ENCODE peak calls at places on chromosomes 5 and 9, in nine cellular contexts. U is GM23338, P is HCT116, V is MM.1S, X is GM06990, W is astrocyte of the spinal cord, D is AG09309, I is AG04450, S is fibroblast of mammary gland. Y is an unnamed sample.

GRCh38 chr5:150172147-150172546 is 5.6 kb downstream of the CDX1 start:
- DNase-seq in S (peak), P (no peak), U (no peak), X (no peak), V (no peak), W (no peak), I (peak), D (no peak), Y (no peak)

GRCh38 chr9:36319183-36319582 is 60.9 kb upstream of the GNE start:
- DNase-seq in X (no peak), S (no peak), U (no peak), I (no peak), D (no peak), W (no peak), V (no peak), P (no peak), Y (no peak)

GRCh38 chr5:33850100-33850594 is 41.6 kb downstream of the ADAMTS12 start:
- DNase-seq in P (no peak), U (peak), W (peak), V (peak), S (peak), D (no peak), X (peak), I (no peak), Y (peak)

GRCh38 chr9:70049672-70050271 is 6.1 kb downstream of the MAMDC2 start:
- DNase-seq in X (no peak), P (no peak), S (peak), V (no peak), U (no peak), I (no peak), D (no peak), W (no peak), Y (no peak)

GRCh38 chr5:151923865-151924264 is 786 bp downstream of the GLRA1 start:
- DNase-seq in W (no peak), P (no peak), U (peak), S (no peak), X (no peak), D (no peak), V (no peak), I (no peak), Y (no peak)

GRCh38 chr9:95822583-95823431 is 52.7 kb upstream of the ERCC6L2 start:
- DNase-seq in X (peak), U (no peak), W (peak), P (peak), S (peak), D (peak), I (peak), V (peak), Y (peak)

GRCh38 chr9:121671612-121672155 is 20.2 kb downstream of the DAB2IP start:
- DNase-seq in X (no peak), I (no peak), D (peak), S (peak), W (no peak), U (no peak), V (no peak), P (no peak), Y (no peak)

GRCh38 chr5:35036536-35036935 is 11.2 kb downstream of the AGXT2 start:
- DNase-seq in X (no peak), I (no peak), D (no peak), P (no peak), W (no peak), S (no peak), U (no peak), V (no peak), Y (no peak)

GRCh38 chr5:180128671-180129261 is 57.2 kb upstream of the RNF130 start:
- DNase-seq in I (no peak), D (no peak), U (no peak), W (no peak), P (no peak), S (no peak), X (no peak), V (no peak), Y (no peak)

DNA sequence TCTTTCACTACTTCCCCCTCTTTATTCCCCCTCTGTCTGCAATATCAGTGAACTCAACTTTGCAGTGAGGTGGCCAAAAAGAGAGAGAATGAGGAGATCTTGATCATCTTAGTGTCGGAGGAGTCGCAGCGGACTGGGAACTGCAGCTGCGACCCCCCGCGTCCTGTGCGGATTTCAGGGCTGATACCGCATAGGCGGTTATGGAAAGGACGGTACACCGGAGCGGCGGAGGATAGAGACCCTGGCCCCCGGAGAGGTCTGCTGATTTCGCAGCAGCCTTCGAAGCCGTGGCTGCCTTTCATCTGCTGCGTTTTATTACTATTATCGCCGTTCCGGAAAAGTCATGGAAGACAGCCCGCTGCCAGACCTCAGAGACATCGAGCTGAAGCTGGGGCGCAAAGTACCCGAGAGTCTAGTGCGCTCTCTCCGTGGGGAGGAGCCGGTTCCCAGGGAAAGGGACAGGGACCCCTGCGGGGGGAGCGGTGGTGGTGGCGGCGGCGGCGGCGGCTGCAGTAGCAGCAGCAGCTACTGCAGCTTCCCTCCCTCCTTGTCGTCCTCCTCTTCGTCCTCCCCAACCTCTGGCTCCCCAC is 648 bp downstream of the LURAP1L start:
- DNase-seq in V (peak), I (no peak), X (no peak), W (peak), P (no peak), D (no peak), S (no peak), U (peak), Y (no peak)
- TF ChIP-seq CTCF in V (no peak), I (no peak), X (no peak), W (no peak), P (no peak), D (no peak), S (no peak), U (no peak), Y (no peak)

DNA sequence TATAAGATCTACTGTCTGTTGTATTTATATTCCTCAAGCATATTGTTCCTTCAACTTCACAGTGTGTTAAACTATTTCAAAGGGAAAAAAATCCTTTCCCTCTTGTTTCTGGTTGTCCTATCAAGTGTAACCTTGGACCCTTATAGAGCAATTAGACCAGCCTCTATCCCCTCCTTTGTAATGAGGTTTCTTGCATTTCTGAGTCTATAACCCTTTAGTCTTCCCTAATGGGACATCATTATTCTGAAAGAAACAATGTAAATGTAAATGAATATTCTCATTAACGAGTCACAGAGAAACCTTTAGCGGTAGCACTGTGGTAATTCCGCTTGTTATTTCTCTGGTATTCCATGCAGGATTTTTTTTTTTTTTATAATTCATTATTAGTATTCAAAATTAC is 197.3 kb downstream of the CNTLN start:
- DNase-seq in P (no peak), V (no peak), I (no peak), S (no peak), W (no peak), U (no peak), X (no peak), D (no peak), Y (no peak)
- H3K4me3 ChIP-seq in P (no peak), V (no peak), I (no peak), S (no peak), W (no peak), U (no peak), X (no peak), D (no peak), Y (no peak)

DNA sequence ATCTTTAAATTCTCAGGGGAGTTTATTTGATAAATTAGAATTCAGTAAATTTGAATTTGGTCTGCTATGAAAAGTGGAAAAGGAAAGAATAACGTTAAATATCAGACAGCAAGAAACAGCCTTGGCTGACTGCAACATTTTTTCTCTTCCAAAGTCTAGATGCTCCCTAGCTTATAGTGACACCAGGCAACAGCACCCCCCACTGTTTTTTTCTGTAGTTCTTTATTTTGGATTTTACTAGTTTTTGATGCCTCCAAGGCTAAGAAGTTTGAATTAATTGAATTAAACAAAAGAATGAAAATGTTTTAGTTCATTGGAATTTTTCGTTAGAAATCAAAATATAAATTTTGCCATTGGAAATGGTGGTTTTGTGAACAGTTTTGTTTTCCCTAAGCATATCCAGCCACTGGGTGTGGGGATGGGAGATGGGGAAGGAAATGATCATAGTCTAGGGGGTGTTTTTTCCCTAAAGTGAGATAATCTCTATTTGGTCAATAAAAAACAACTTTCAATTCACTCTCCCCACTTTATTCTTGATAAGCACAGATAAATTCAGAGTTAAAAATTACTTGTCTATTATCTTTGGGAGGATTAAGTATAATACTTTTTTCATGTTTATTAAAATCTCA is 199.3 kb upstream of the CD180 start:
- DNase-seq in D (no peak), P (no peak), I (no peak), X (no peak), W (no peak), S (peak), V (no peak), U (peak), Y (no peak)
- TF ChIP-seq CTCF in D (no peak), P (no peak), I (no peak), X (no peak), W (no peak), S (no peak), V (no peak), U (peak), Y (no peak)

GRCh38 chr9:108049026-108049591 is 559.5 kb upstream of the KLF4 start:
- DNase-seq in P (peak), V (no peak), I (peak), S (peak), X (no peak), U (no peak), W (peak), D (peak), Y (no peak)
- H3K4me3 ChIP-seq in P (peak), V (no peak), I (no peak), S (no peak), X (no peak), U (no peak), W (no peak), D (no peak), Y (no peak)

GRCh38 chr5:72394688-72395087 is 74.5 kb downstream of the PTCD2 start:
- DNase-seq in U (peak), W (no peak), S (peak), D (no peak), X (no peak), I (no peak), V (peak), P (no peak), Y (peak)
- TF ChIP-seq CTCF in U (peak), W (peak), S (peak), D (peak), X (peak), I (peak), V (peak), P (peak), Y (peak)

GRCh38 chr5:181186902-181187499 is 18.0 kb downstream of the TRIM7 start:
- DNase-seq in X (no peak), U (peak), P (no peak), I (no peak), D (no peak), W (no peak), V (no peak), S (peak), Y (peak)
- H3K4me3 ChIP-seq in X (peak), U (peak), P (peak), I (peak), D (no peak), W (peak), V (no peak), S (peak), Y (peak)

GRCh38 chr5:2702096-2702879 is 49.2 kb downstream of the IRX2 start:
- DNase-seq in W (no peak), U (no peak), X (no peak), V (no peak), S (no peak), I (no peak), D (no peak), P (no peak), Y (no peak)

GRCh38 chr5:2700876-2701275 is 50.6 kb downstream of the IRX2 start:
- DNase-seq in U (no peak), I (no peak), D (no peak), P (no peak), V (no peak), W (no peak), S (no peak), X (no peak), Y (no peak)

GRCh38 chr5:2699686-2700085 is 51.8 kb downstream of the IRX2 start:
- DNase-seq in D (no peak), X (no peak), W (no peak), U (no peak), I (no peak), V (peak), P (no peak), S (no peak), Y (no peak)

GRCh38 chr5:2703041-2703440 is 48.4 kb downstream of the IRX2 start:
- DNase-seq in S (no peak), D (no peak), I (no peak), U (no peak), P (no peak), V (no peak), X (no peak), W (no peak), Y (no peak)

DNA sequence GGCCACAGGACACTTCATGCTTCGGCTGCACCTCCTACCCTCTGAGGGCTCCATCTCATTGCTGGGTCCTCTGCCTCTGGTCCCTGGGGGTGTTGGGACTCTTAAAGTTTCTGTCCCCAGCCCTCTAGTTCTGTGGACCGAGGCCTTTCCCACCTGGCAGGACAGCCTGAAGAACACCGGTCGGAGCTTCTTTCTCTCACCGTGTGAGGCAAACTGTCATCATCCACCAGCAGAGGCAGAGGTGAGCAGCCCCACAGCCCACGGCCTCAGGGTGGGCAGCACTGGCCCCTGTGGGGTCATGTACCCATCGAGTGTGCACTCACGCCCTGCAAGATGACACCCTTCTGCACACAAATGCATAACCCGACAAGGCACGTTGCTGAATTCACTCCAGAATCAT is 49.9 kb downstream of the IRX2 start:
- DNase-seq in U (peak), S (no peak), W (no peak), I (no peak), X (no peak), D (no peak), V (no peak), P (no peak), Y (no peak)
- TF ChIP-seq CTCF in U (peak), S (no peak), W (no peak), I (no peak), X (no peak), D (no peak), V (no peak), P (no peak), Y (no peak)

DNA sequence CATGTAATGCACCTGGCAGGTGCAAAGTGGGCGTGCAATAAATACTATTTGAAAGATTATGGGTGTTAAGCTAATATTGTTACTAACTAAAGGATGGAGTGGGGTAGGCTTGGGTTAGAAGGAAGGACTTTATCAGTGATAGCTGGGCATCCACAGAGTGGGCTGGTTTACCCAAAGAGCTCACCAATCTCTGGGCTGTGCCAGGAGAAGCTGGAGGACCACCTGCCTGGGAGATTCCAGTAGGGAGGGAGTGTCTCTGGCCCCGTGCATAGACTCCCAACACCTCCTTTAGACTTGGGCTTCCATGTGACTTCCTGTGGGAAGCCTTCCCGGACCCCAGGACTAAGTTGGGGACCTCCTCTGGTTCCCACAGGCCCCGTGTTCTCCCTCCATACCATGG is 5.6 kb upstream of the URM1 start:
- DNase-seq in U (no peak), X (no peak), I (no peak), S (no peak), V (no peak), D (no peak), P (no peak), W (no peak), Y (no peak)
- H3K4me3 ChIP-seq in U (peak), X (no peak), I (no peak), S (no peak), V (no peak), D (no peak), P (no peak), W (no peak), Y (no peak)